ENCODE peak calls at places on chromosomes 7 and 10, in five cellular contexts. One of them, this sample, is unnamed. For H3K4me1, the result is how much of the 10 kb centered on the place peaks cover.

GRCh38 chr10:69345890-69346474 is 67.7 kb downstream of the HK1 start:
- DNase-seq in cardiac muscle cell: no peak
- DNase-seq in pancreas: no peak
- DNase-seq in A549: no peak
- DNase-seq in aorta: no peak
- DNase-seq in this sample: no peak

GRCh38 chr7:6203381-6203780 is 69.0 kb downstream of the CYTH3 start:
- DNase-seq in cardiac muscle cell: no peak
- DNase-seq in pancreas: no peak
- DNase-seq in A549: no peak
- DNase-seq in aorta: no peak
- DNase-seq in this sample: no peak

GRCh38 chr7:21113609-21114416 is 314.1 kb upstream of the SP4 start:
- DNase-seq in cardiac muscle cell: no peak
- DNase-seq in pancreas: no peak
- DNase-seq in A549: no peak
- DNase-seq in aorta: no peak
- DNase-seq in this sample: no peak

GRCh38 chr7:32881074-32881982 is 10.2 kb downstream of the KBTBD2 start:
- DNase-seq in cardiac muscle cell: no peak
- DNase-seq in pancreas: no peak
- DNase-seq in A549: no peak
- DNase-seq in aorta: no peak
- DNase-seq in this sample: no peak

GRCh38 chr7:37694208-37695080 is 10.9 kb downstream of the GPR141 start:
- DNase-seq in cardiac muscle cell: no peak
- DNase-seq in pancreas: no peak
- DNase-seq in A549: no peak
- DNase-seq in aorta: peak
- DNase-seq in this sample: no peak

GRCh38 chr10:4485611-4486010 is 340.4 kb upstream of the AKR1E2 start:
- DNase-seq in cardiac muscle cell: no peak
- DNase-seq in pancreas: no peak
- DNase-seq in A549: no peak
- DNase-seq in aorta: no peak
- DNase-seq in this sample: no peak

GRCh38 chr7:36019538-36019937 is 133.5 kb upstream of the EEPD1 start:
- DNase-seq in cardiac muscle cell: no peak
- DNase-seq in pancreas: no peak
- DNase-seq in A549: no peak
- DNase-seq in aorta: no peak
- DNase-seq in this sample: no peak

GRCh38 chr7:84017653-84018052 is 176.9 kb downstream of the SEMA3A start:
- DNase-seq in cardiac muscle cell: no peak
- DNase-seq in pancreas: no peak
- DNase-seq in A549: no peak
- DNase-seq in aorta: no peak
- DNase-seq in this sample: no peak

GRCh38 chr7:43537765-43538403 is 45.0 kb upstream of the STK17A start:
- DNase-seq in cardiac muscle cell: peak
- DNase-seq in pancreas: no peak
- DNase-seq in A549: no peak
- DNase-seq in aorta: no peak
- DNase-seq in this sample: no peak

GRCh38 chr10:642186-642890 is 47.1 kb downstream of the DIP2C start:
- DNase-seq in cardiac muscle cell: no peak
- DNase-seq in pancreas: no peak
- DNase-seq in A549: no peak
- DNase-seq in aorta: no peak
- DNase-seq in this sample: no peak

GRCh38 chr7:2883101-2883500 is 39.0 kb upstream of the GNA12 start:
- DNase-seq in cardiac muscle cell: no peak
- DNase-seq in pancreas: no peak
- DNase-seq in A549: no peak
- DNase-seq in aorta: no peak
- DNase-seq in this sample: no peak

GRCh38 chr7:45661302-45661995 is 87.3 kb downstream of the ADCY1 start:
- DNase-seq in cardiac muscle cell: no peak
- DNase-seq in pancreas: no peak
- DNase-seq in A549: no peak
- DNase-seq in aorta: no peak
- DNase-seq in this sample: peak

GRCh38 chr10:110192552-110192951 is 14.9 kb upstream of the MXI1 start:
- DNase-seq in cardiac muscle cell: no peak
- DNase-seq in pancreas: no peak
- DNase-seq in A549: no peak
- DNase-seq in aorta: no peak
- DNase-seq in this sample: peak

GRCh38 chr7:99579956-99580777 is 17.9 kb upstream of the TMEM225B start:
- DNase-seq in cardiac muscle cell: peak
- DNase-seq in pancreas: peak
- DNase-seq in A549: no peak
- DNase-seq in aorta: no peak
- DNase-seq in this sample: no peak

GRCh38 chr10:89064764-89065163 is 74.2 kb downstream of the FAS start:
- DNase-seq in cardiac muscle cell: no peak
- DNase-seq in pancreas: no peak
- DNase-seq in A549: no peak
- DNase-seq in aorta: no peak
- DNase-seq in this sample: no peak

GRCh38 chr10:92279297-92279696 is 11.6 kb downstream of the CPEB3 start:
- DNase-seq in cardiac muscle cell: no peak
- DNase-seq in pancreas: no peak
- DNase-seq in A549: no peak
- DNase-seq in aorta: no peak
- DNase-seq in this sample: no peak

GRCh38 chr7:22302951-22303423 is 54.0 kb downstream of the RAPGEF5 start:
- DNase-seq in cardiac muscle cell: no peak
- DNase-seq in pancreas: no peak
- DNase-seq in A549: no peak
- DNase-seq in aorta: no peak
- DNase-seq in this sample: no peak

GRCh38 chr7:88009651-88010050 is 75.6 kb downstream of the ADAM22 start:
- DNase-seq in cardiac muscle cell: no peak
- DNase-seq in pancreas: no peak
- DNase-seq in A549: no peak
- DNase-seq in aorta: no peak
- DNase-seq in this sample: no peak

GRCh38 chr7:4215176-4215720 is 466.8 kb upstream of the FOXK1 start:
- DNase-seq in cardiac muscle cell: no peak
- DNase-seq in pancreas: no peak
- DNase-seq in A549: no peak
- DNase-seq in aorta: no peak
- DNase-seq in this sample: no peak

GRCh38 chr7:142438235-142438922 is 180.5 kb upstream of the PRSS58 start:
- DNase-seq in cardiac muscle cell: peak
- DNase-seq in pancreas: peak
- DNase-seq in A549: peak
- DNase-seq in aorta: no peak
- DNase-seq in this sample: no peak

GRCh38 chr7:124780056-124780455 is 14.5 kb upstream of the GPR37 start:
- DNase-seq in cardiac muscle cell: no peak
- DNase-seq in pancreas: no peak
- DNase-seq in A549: no peak
- DNase-seq in aorta: no peak
- DNase-seq in this sample: no peak

GRCh38 chr10:123551259-123551658 is 114.9 kb upstream of the GPR26 start:
- DNase-seq in cardiac muscle cell: no peak
- DNase-seq in pancreas: no peak
- DNase-seq in A549: no peak
- DNase-seq in aorta: no peak
- DNase-seq in this sample: no peak

GRCh38 chr7:101722247-101722646 is 93.2 kb upstream of the MYL10 start:
- DNase-seq in cardiac muscle cell: no peak
- DNase-seq in pancreas: no peak
- DNase-seq in A549: no peak
- DNase-seq in aorta: no peak
- DNase-seq in this sample: no peak

GRCh38 chr7:28096713-28097112 is 83.9 kb downstream of the JAZF1 start:
- DNase-seq in cardiac muscle cell: peak
- DNase-seq in pancreas: peak
- DNase-seq in A549: peak
- DNase-seq in aorta: no peak
- DNase-seq in this sample: peak

GRCh38 chr7:1873421-1873820 is 203.3 kb downstream of the ELFN1 start:
- DNase-seq in cardiac muscle cell: no peak
- DNase-seq in pancreas: no peak
- DNase-seq in A549: no peak
- DNase-seq in aorta: no peak
- DNase-seq in this sample: no peak

GRCh38 chr7:120280743-120281142 is 7.8 kb downstream of the KCND2 start:
- DNase-seq in cardiac muscle cell: no peak
- DNase-seq in pancreas: no peak
- DNase-seq in A549: no peak
- DNase-seq in aorta: no peak
- DNase-seq in this sample: no peak

GRCh38 chr7:120276720-120277119 is 3.7 kb downstream of the KCND2 start:
- DNase-seq in cardiac muscle cell: no peak
- DNase-seq in pancreas: no peak
- DNase-seq in A549: no peak
- DNase-seq in aorta: no peak
- DNase-seq in this sample: no peak

GRCh38 chr7:120274899-120275298 is 1.9 kb downstream of the KCND2 start:
- DNase-seq in cardiac muscle cell: no peak
- DNase-seq in pancreas: no peak
- DNase-seq in A549: no peak
- DNase-seq in aorta: peak
- DNase-seq in this sample: no peak

GRCh38 chr7:120274482-120274881 is 1.5 kb downstream of the KCND2 start:
- DNase-seq in cardiac muscle cell: no peak
- DNase-seq in pancreas: no peak
- DNase-seq in A549: no peak
- DNase-seq in aorta: no peak
- DNase-seq in this sample: no peak

GRCh38 chr7:120278773-120279172 is 5.8 kb downstream of the KCND2 start:
- DNase-seq in cardiac muscle cell: no peak
- DNase-seq in pancreas: no peak
- DNase-seq in A549: no peak
- DNase-seq in aorta: no peak
- DNase-seq in this sample: no peak
- H3K4me1 ChIP-seq in cardiac muscle cell: under half
- H3K4me1 ChIP-seq in pancreas: under half
- H3K4me1 ChIP-seq in A549: under half
- H3K4me1 ChIP-seq in aorta: under half
- H3K4me1 ChIP-seq in this sample: under half

GRCh38 chr7:49781996-49782395 is 8.6 kb downstream of the VWC2 start:
- DNase-seq in cardiac muscle cell: no peak
- DNase-seq in pancreas: no peak
- DNase-seq in A549: no peak
- DNase-seq in aorta: no peak
- DNase-seq in this sample: no peak

GRCh38 chr7:49783446-49783845 is 10.0 kb downstream of the VWC2 start:
- DNase-seq in cardiac muscle cell: no peak
- DNase-seq in pancreas: no peak
- DNase-seq in A549: no peak
- DNase-seq in aorta: peak
- DNase-seq in this sample: no peak

GRCh38 chr7:49776994-49777393 is 3.6 kb downstream of the VWC2 start:
- DNase-seq in cardiac muscle cell: peak
- DNase-seq in pancreas: no peak
- DNase-seq in A549: no peak
- DNase-seq in aorta: no peak
- DNase-seq in this sample: no peak

GRCh38 chr7:49778731-49779270 is 5.4 kb downstream of the VWC2 start:
- DNase-seq in cardiac muscle cell: no peak
- DNase-seq in pancreas: no peak
- DNase-seq in A549: no peak
- DNase-seq in aorta: no peak
- DNase-seq in this sample: no peak

DNA sequence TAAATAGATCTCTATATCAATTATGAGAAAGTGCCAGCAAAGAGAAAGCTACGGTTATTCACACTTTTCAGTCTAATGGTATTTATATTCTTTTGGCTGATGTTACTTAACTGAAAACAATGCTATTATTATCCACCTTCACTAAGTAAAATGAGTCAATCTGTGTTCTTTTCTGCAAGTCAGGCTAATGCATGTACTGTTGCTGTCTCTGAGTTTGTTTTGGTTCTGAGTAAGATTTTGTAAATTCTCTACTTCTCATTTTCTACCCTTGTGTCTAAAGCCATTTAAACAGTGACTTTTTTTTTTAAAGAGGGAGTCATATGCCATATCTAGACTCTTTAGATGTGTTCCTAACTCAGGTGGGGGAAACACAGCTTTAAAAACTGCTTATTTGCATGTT is 7.5 kb downstream of the VWC2 start:
- DNase-seq in cardiac muscle cell: no peak
- DNase-seq in pancreas: no peak
- DNase-seq in A549: no peak
- DNase-seq in aorta: no peak
- DNase-seq in this sample: no peak
- H3K4me1 ChIP-seq in cardiac muscle cell: under half
- H3K4me1 ChIP-seq in pancreas: under half
- H3K4me1 ChIP-seq in A549: under half
- H3K4me1 ChIP-seq in aorta: under half
- H3K4me1 ChIP-seq in this sample: under half

DNA sequence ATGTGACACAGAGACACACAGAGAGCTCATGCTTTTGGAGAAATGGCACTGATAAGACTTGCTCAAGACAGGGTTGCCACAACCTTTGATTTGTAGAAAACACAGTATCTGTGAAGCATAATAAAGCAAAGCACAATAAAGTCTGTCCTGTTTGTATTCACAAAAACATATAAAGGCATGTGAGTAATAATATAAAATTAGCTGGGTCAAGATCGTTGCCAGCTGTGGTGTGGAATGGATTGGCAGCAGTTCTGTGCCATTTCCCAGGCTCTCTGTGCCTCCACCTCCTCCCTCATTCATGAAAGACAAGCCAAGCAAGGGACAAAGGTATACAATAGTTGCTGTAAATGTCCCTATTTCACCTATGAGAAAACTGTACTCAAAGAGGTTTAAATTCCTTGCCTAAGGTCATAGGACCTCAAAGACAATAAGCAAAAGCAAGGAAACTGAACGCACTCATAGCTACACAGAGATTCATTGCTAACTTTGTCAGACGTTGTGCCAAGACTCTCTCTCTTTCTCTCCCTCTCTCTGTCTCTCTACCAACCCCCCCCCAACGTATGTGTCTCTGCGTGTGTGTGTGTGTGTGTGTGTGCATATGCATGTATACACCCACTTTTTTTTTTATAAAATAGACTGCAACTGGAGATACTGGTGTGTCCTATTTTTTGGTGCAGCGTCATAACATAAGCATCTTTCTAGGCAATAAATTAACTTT is 31.8 kb downstream of the CHST3 start:
- DNase-seq in cardiac muscle cell: no peak
- DNase-seq in pancreas: no peak
- DNase-seq in A549: no peak
- DNase-seq in aorta: no peak
- DNase-seq in this sample: no peak
- H3K4me1 ChIP-seq in cardiac muscle cell: under half
- H3K4me1 ChIP-seq in pancreas: under half
- H3K4me1 ChIP-seq in A549: under half
- H3K4me1 ChIP-seq in aorta: under half
- H3K4me1 ChIP-seq in this sample: under half

GRCh38 chr7:106418094-106418493 is 133.3 kb upstream of the NAMPT start:
- DNase-seq in cardiac muscle cell: no peak
- DNase-seq in pancreas: no peak
- DNase-seq in A549: no peak
- DNase-seq in aorta: no peak
- DNase-seq in this sample: peak
- H3K4me1 ChIP-seq in cardiac muscle cell: under half
- H3K4me1 ChIP-seq in pancreas: under half
- H3K4me1 ChIP-seq in A549: under half
- H3K4me1 ChIP-seq in aorta: under half
- H3K4me1 ChIP-seq in this sample: under half

GRCh38 chr10:63253040-63253439 is 119.9 kb downstream of the NRBF2 start:
- DNase-seq in cardiac muscle cell: no peak
- DNase-seq in pancreas: no peak
- DNase-seq in A549: no peak
- DNase-seq in aorta: no peak
- DNase-seq in this sample: no peak
- H3K4me1 ChIP-seq in cardiac muscle cell: under half
- H3K4me1 ChIP-seq in pancreas: under half
- H3K4me1 ChIP-seq in A549: under half
- H3K4me1 ChIP-seq in aorta: under half
- H3K4me1 ChIP-seq in this sample: half or more

This sample was measured in right atrium auricular region.